ENCODE peak calls at places on chromosomes 13 and 19, in five cellular contexts. D is neuronal stem cell; Z is left colon; V is effector CD4-positive, alpha-beta T cell; U is KG1. N is an unnamed sample.

GRCh38 chr13:25738342-25738771 is 313.5 kb downstream of the SHISA2 start:
- DNase-seq in U (no peak), D (no peak), V (no peak), Z (no peak), N (no peak)

GRCh38 chr13:29441301-29441700 is 154.2 kb downstream of the SLC7A1 start:
- DNase-seq in Z (no peak), D (no peak), U (no peak), V (no peak), N (no peak)

GRCh38 chr19:16041571-16042386 is 34.5 kb upstream of the TPM4 start:
- DNase-seq in U (peak), V (peak), Z (peak), D (peak), N (peak)

GRCh38 chr19:50555447-50556235 is 12.6 kb downstream of the LRRC4B start:
- DNase-seq in V (no peak), D (no peak), U (no peak), Z (no peak), N (no peak)

GRCh38 chr19:55353803-55354697 is 469 bp downstream of the COX6B2 start:
- DNase-seq in V (peak), D (no peak), U (no peak), Z (peak), N (no peak)

GRCh38 chr13:109862627-109863026 is 76.2 kb upstream of the IRS2 start:
- DNase-seq in U (no peak), D (no peak), V (no peak), Z (no peak), N (no peak)

GRCh38 chr13:76812206-76812882 is 73.9 kb downstream of the KCTD12 start:
- DNase-seq in Z (no peak), D (no peak), V (no peak), U (no peak), N (no peak)

GRCh38 chr19:46787040-46787330 is 1.4 kb downstream of the SLC1A5 start:
- DNase-seq in V (no peak), D (no peak), U (no peak), Z (no peak), N (no peak)

GRCh38 chr19:39199025-39199424 is 2.3 kb downstream of the NCCRP1 start:
- DNase-seq in D (no peak), U (no peak), V (no peak), Z (no peak), N (no peak)

GRCh38 chr13:76791290-76791664 is 94.9 kb downstream of the KCTD12 start:
- DNase-seq in D (no peak), Z (no peak), V (no peak), U (no peak), N (no peak)

GRCh38 chr19:43901395-43902390 is 33.4 kb downstream of the ZNF45 start:
- DNase-seq in D (peak), Z (peak), U (peak), V (peak), N (peak)

GRCh38 chr19:7772752-7773291 is 9.8 kb downstream of the CLEC4M start:
- DNase-seq in U (peak), D (no peak), V (no peak), Z (no peak), N (peak)

GRCh38 chr19:3585301-3586123 is at the start of gene GIPC3:
- DNase-seq in V (no peak), Z (no peak), D (no peak), U (no peak), N (no peak)

GRCh38 chr13:67662997-67663396 is 432.9 kb upstream of the PCDH9 start:
- DNase-seq in D (no peak), Z (no peak), V (no peak), U (no peak), N (no peak)

GRCh38 chr13:114144606-114145244 is 12.3 kb upstream of the RASA3 start:
- DNase-seq in Z (no peak), U (no peak), V (no peak), D (no peak), N (no peak)

GRCh38 chr19:29851769-29852521 is 40.2 kb downstream of the CCNE1 start:
- DNase-seq in U (no peak), Z (no peak), V (no peak), D (no peak), N (peak)

GRCh38 chr19:35206379-35206778 is 22.2 kb downstream of the FAM187B start:
- DNase-seq in Z (no peak), V (peak), U (no peak), D (no peak), N (no peak)

GRCh38 chr13:98528663-98529064 is 48.2 kb downstream of the STK24 start:
- DNase-seq in Z (no peak), D (no peak), U (no peak), V (no peak), N (no peak)

GRCh38 chr19:48303866-48304265 is 21.5 kb upstream of the EMP3 start:
- DNase-seq in U (no peak), V (no peak), Z (no peak), D (no peak), N (no peak)

GRCh38 chr19:48230555-48231129 is 25.1 kb downstream of the CARD8 start:
- DNase-seq in Z (no peak), V (no peak), U (no peak), D (no peak), N (no peak)

N was measured in HL-60.